ENCODE peak calls at places on chromosome 2, in nine cellular contexts. A, K, U, O, J, R, W, T and N are unnamed samples.

GRCh38 chr2:86337235-86338099 is at the start of gene REEP1:
- DNase-seq in A (no peak), K (peak), U (no peak), O (no peak), J (peak), R (peak), W (no peak), T (peak), N (no peak)

GRCh38 chr2:25207078-25207545 is 38.7 kb upstream of the POMC start:
- DNase-seq in A (no peak), K (no peak), U (no peak), O (no peak), J (no peak), R (no peak), W (no peak), T (no peak), N (no peak)

GRCh38 chr2:149001496-149001895 is 37.0 kb upstream of the LYPD6B start:
- DNase-seq in A (no peak), K (no peak), U (no peak), O (no peak), J (no peak), R (no peak), W (no peak), T (no peak), N (no peak)

GRCh38 chr2:111642576-111643327 is 241.2 kb downstream of the ANAPC1 start:
- DNase-seq in A (no peak), K (no peak), U (no peak), O (no peak), J (no peak), R (no peak), W (no peak), T (no peak), N (no peak)

GRCh38 chr2:34652636-34653035 is 1053.5 kb upstream of the FAM98A start:
- DNase-seq in A (no peak), K (no peak), U (no peak), O (no peak), J (no peak), R (peak), W (no peak), T (no peak), N (no peak)

GRCh38 chr2:165067958-165068612 is 112.8 kb upstream of the SLC38A11 start:
- DNase-seq in A (no peak), K (peak), U (peak), O (peak), J (peak), R (peak), W (no peak), T (peak), N (no peak)

GRCh38 chr2:199471443-199472057 is 13.8 kb upstream of the SATB2 start:
- DNase-seq in A (peak), K (no peak), U (no peak), O (peak), J (peak), R (peak), W (no peak), T (no peak), N (no peak)

GRCh38 chr2:176247859-176248258 is 21.4 kb upstream of the MTX2 start:
- DNase-seq in A (no peak), K (no peak), U (no peak), O (no peak), J (no peak), R (no peak), W (no peak), T (no peak), N (no peak)

GRCh38 chr2:60641866-60642788 is 88.7 kb upstream of the BCL11A start:
- DNase-seq in A (peak), K (peak), U (peak), O (peak), J (peak), R (peak), W (no peak), T (peak), N (no peak)

GRCh38 chr2:239459581-239459980 is 58.8 kb upstream of the HDAC4 start:
- DNase-seq in A (no peak), K (no peak), U (no peak), O (no peak), J (no peak), R (no peak), W (no peak), T (no peak), N (no peak)

GRCh38 chr2:133338224-133338623 is 230.0 kb downstream of the NCKAP5 start:
- DNase-seq in A (no peak), K (no peak), U (no peak), O (no peak), J (no peak), R (no peak), W (no peak), T (no peak), N (no peak)

GRCh38 chr2:215505044-215505786 is 69.3 kb upstream of the FN1 start:
- DNase-seq in A (peak), K (no peak), U (peak), O (no peak), J (no peak), R (no peak), W (no peak), T (no peak), N (no peak)

GRCh38 chr2:28986429-28986828 is 5.3 kb downstream of the TOGARAM2 start:
- DNase-seq in A (no peak), K (no peak), U (no peak), O (no peak), J (no peak), R (no peak), W (no peak), T (no peak), N (no peak)

GRCh38 chr2:168024459-168024858 is 222.9 kb downstream of the STK39 start:
- DNase-seq in A (no peak), K (no peak), U (no peak), O (no peak), J (no peak), R (no peak), W (no peak), T (no peak), N (no peak)

GRCh38 chr2:113186421-113186820 is 12.7 kb downstream of the PSD4 start:
- DNase-seq in A (no peak), K (no peak), U (no peak), O (no peak), J (no peak), R (no peak), W (no peak), T (no peak), N (no peak)

GRCh38 chr2:233017947-233018346 is 4.9 kb upstream of the NGEF start:
- DNase-seq in A (no peak), K (no peak), U (no peak), O (no peak), J (no peak), R (no peak), W (no peak), T (no peak), N (no peak)

GRCh38 chr2:33411765-33412164 is 64.7 kb upstream of the RASGRP3 start:
- DNase-seq in A (no peak), K (no peak), U (no peak), O (no peak), J (peak), R (no peak), W (no peak), T (no peak), N (no peak)

GRCh38 chr2:5673861-5674240 is 18.3 kb upstream of the SOX11 start:
- DNase-seq in A (no peak), K (no peak), U (no peak), O (no peak), J (no peak), R (no peak), W (no peak), T (peak), N (no peak)

GRCh38 chr2:231919341-231920035 is 6.7 kb downstream of the NPPC start:
- DNase-seq in A (no peak), K (no peak), U (no peak), O (no peak), J (no peak), R (no peak), W (no peak), T (no peak), N (no peak)

GRCh38 chr2:34567128-34567527 is 968.0 kb upstream of the FAM98A start:
- DNase-seq in A (no peak), K (no peak), U (no peak), O (no peak), J (no peak), R (no peak), W (no peak), T (no peak), N (no peak)

GRCh38 chr2:2889646-2890045 is 488.0 kb downstream of the EIPR1 start:
- DNase-seq in A (no peak), K (no peak), U (no peak), O (no peak), J (no peak), R (no peak), W (no peak), T (no peak), N (no peak)

GRCh38 chr2:76251342-76251741 is 540.6 kb upstream of the GCFC2 start:
- DNase-seq in A (no peak), K (no peak), U (no peak), O (no peak), J (no peak), R (no peak), W (no peak), T (no peak), N (no peak)